ENCODE peak calls at places on chromosomes 2 and 18, in four cellular contexts. H is lower lobe of right lung, I is heart left ventricle, E is testis. S is an unnamed sample.

GRCh38 chr2:241768850-241769249 is 7.8 kb upstream of the GAL3ST2 start:
- DNase-seq in H (no peak), I (no peak), E (no peak), S (no peak)

GRCh38 chr2:121890041-121890440 is 134.6 kb downstream of the TSN start:
- DNase-seq in H (no peak), I (no peak), E (no peak), S (no peak)

GRCh38 chr2:79453918-79454317 is 58.9 kb upstream of the CTNNA2 start:
- DNase-seq in H (no peak), I (no peak), E (no peak), S (no peak)

GRCh38 chr2:239369631-239370161 is 31.1 kb downstream of the HDAC4 start:
- DNase-seq in H (peak; percentile 75), I (no peak), E (no peak), S (peak; percentile 45)

GRCh38 chr2:64858541-64859031 is 130.6 kb upstream of the SLC1A4 start:
- DNase-seq in H (no peak), I (no peak), E (no peak), S (no peak)

GRCh38 chr2:224060783-224061482 is 21.8 kb upstream of the SERPINE2 start:
- DNase-seq in H (no peak), I (no peak), E (no peak), S (no peak)

GRCh38 chr2:46299365-46300263 is 2.4 kb downstream of the EPAS1 start:
- DNase-seq in H (peak; percentile 87), I (peak; percentile 72), E (peak; percentile 80), S (peak; percentile 87)

GRCh38 chr2:160970052-160970846 is 190.0 kb upstream of the TANK start:
- DNase-seq in H (no peak), I (peak; percentile 29), E (peak; percentile 65), S (no peak)

DNA sequence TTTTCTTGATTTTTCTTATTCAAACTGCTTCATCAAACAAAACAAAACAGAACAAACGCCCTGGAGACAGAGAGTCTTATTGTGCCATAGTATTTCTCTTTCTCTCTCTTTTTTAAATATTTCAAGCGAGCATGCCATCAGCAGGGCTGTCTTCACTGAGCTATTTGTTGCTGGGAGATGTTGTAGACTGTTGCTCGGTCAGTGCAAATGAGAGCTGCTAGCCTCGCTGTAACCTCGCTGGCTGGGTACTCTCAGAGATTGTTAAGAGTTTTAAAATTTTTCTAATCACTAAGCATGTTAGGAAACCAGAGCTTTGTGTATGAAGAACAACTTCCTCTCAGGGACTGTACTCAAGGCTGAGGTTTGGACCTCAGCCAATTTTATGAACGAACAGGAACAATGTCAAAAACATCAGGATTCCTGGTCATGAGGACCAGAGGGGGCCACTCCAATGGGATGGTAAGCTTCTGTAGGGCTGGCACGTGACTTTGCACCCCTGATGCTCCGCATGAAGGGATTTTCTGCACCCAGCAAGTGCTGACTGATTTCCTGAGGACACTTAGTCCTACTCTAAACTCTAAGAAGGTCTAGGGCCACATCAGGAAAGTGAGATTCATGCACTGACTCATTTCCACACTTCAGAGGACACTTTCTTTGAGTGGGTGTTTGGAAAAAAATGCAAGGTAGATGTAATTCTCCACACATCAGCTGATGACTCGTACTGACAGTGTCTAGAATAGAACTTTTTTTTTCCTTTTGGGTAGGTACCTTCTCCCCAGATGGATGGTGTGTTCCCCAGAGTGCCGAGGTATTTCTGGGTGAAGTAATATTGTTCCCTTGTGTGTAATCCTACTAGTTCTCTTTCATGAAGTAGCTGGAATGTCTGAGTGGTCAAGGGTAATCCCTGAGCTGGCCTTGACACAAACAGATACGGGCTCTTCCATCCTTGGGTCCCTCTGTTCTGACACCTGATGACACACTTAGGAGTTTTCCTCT is 59.7 kb upstream of the IL1R1 start:
- DNase-seq in H (no peak), I (no peak), E (peak; percentile 45), S (no peak)
- H3K4me3 ChIP-seq in H (no peak overlapping the region), I (no peak overlapping the region), E (no peak overlapping the region), S (no peak overlapping the region)

GRCh38 chr2:51881673-51882072 is 849.7 kb upstream of the NRXN1 start:
- DNase-seq in H (no peak), I (no peak), E (no peak), S (no peak)

DNA sequence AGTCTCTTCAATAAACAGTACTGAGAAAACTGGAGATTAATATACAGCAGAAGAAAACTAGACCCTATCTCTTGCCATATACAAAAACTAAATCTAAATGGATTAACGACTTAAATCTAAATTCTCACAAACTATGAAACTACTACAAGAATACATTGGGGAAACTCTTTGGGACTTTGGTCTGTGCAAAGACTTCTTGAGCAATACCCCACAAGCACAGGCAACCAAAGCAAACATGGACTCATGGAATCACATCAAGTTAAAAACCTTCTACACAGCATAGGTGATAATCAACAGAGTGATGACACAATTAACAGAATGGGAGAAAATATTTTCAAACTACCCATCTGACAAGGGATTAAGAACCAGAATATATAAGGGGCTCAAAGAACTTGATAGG is 848.2 kb upstream of the NRXN1 start:
- DNase-seq in H (no peak), I (no peak), E (no peak), S (no peak)
- H3K9me3 ChIP-seq in H (peaks cover 15% of the 10 kb centered on the region), I (peaks cover 66% of the 10 kb centered on the region), E (no peaks in the 10 kb centered on the region), S (no peaks in the 10 kb centered on the region)

GRCh38 chr18:31643003-31643402 is 41.4 kb downstream of the B4GALT6 start:
- DNase-seq in H (no peak), I (no peak), E (no peak), S (no peak)
- H3K27ac ChIP-seq in H (no peak overlapping the region), I (no peak overlapping the region), E (no peak overlapping the region), S (no peak overlapping the region)

GRCh38 chr2:71330585-71331330 is 824 bp upstream of the ZNF638 start:
- DNase-seq in H (no peak), I (no peak), E (no peak), S (no peak)

GRCh38 chr2:71332413-71332866 is 858 bp downstream of the ZNF638 start:
- DNase-seq in H (no peak), I (no peak), E (no peak), S (no peak)

GRCh38 chr2:71331581-71332412 is at the start of gene ZNF638:
- DNase-seq in H (peak; percentile 97), I (peak; percentile 94), E (peak; percentile 92), S (peak; percentile 95)

GRCh38 chr2:71336384-71336783 is 4.8 kb downstream of the ZNF638 start:
- DNase-seq in H (no peak), I (no peak), E (no peak), S (no peak)

GRCh38 chr2:71333619-71334018 is 2.0 kb downstream of the ZNF638 start:
- DNase-seq in H (no peak), I (no peak), E (no peak), S (no peak)
- H3K4me3 ChIP-seq in H (peak overlapping the region; percentile 95), I (peak overlapping the region; percentile 99), E (no peak overlapping the region), S (peak overlapping the region; percentile 86)